ENCODE peak calls at places on chromosomes 4 and X, in six cellular contexts. A, F, E, R, U and D are unnamed samples.

GRCh38 chrX:128616933-128617332 is 564.7 kb upstream of the ACTRT1 start:
- DNase-seq in U (no peak), F (no peak), A (no peak), R (no peak), E (no peak), D (no peak)

GRCh38 chr4:119300072-119300387 is 21.9 kb downstream of the FABP2 start:
- DNase-seq in R (peak), U (peak), F (peak), A (peak), E (no peak), D (no peak)

GRCh38 chr4:10879411-10880110 is 195.0 kb upstream of the CLNK start:
- DNase-seq in R (no peak), E (no peak), U (no peak), A (peak), F (no peak), D (no peak)

GRCh38 chr4:184798504-184798903 is 27.3 kb downstream of the ACSL1 start:
- DNase-seq in U (no peak), E (no peak), R (no peak), A (no peak), F (no peak), D (no peak)

GRCh38 chr4:23877758-23878229 is 12.1 kb downstream of the PPARGC1A start:
- DNase-seq in A (peak), E (no peak), U (no peak), R (no peak), F (no peak), D (no peak)

GRCh38 chr4:165403667-165404066 is 24.9 kb downstream of the CPE start:
- DNase-seq in A (no peak), R (no peak), F (no peak), E (no peak), U (no peak), D (no peak)

GRCh38 chrX:75151828-75152592 is 4.1 kb downstream of the ABCB7 start:
- DNase-seq in E (no peak), U (no peak), R (no peak), F (no peak), A (peak), D (no peak)

GRCh38 chr4:26557164-26557563 is 26.7 kb upstream of the TBC1D19 start:
- DNase-seq in F (no peak), A (peak), U (no peak), E (peak), R (no peak), D (no peak)

GRCh38 chr4:111466821-111467605 is 678.2 kb upstream of the FAM241A start:
- DNase-seq in U (no peak), A (no peak), F (no peak), E (no peak), R (no peak), D (no peak)

GRCh38 chrX:118188977-118189376 is 72.4 kb upstream of the KLHL13 start:
- DNase-seq in F (no peak), U (no peak), A (peak), E (no peak), R (no peak), D (no peak)

GRCh38 chr4:145735777-145736176 is 55.8 kb downstream of the C4orf51 start:
- DNase-seq in A (no peak), R (no peak), E (no peak), F (no peak), U (no peak), D (no peak)

GRCh38 chrX:41116948-41117347 is 31.7 kb downstream of the USP9X start:
- DNase-seq in R (no peak), F (peak), A (no peak), E (no peak), U (no peak), D (no peak)

GRCh38 chrX:70433848-70434351 is 10.7 kb upstream of the DLG3 start:
- DNase-seq in U (peak), E (no peak), A (peak), R (peak), F (no peak), D (peak)

GRCh38 chr4:185640809-185641675 is 105.7 kb upstream of the PDLIM3 start:
- DNase-seq in R (no peak), F (peak), E (peak), A (peak), U (no peak), D (no peak)

GRCh38 chr4:6263541-6264540 is 5.8 kb upstream of the WFS1 start:
- DNase-seq in R (peak), F (no peak), A (peak), E (peak), U (no peak), D (no peak)

GRCh38 chr4:182354867-182355266 is 111.7 kb downstream of the TENM3 start:
- DNase-seq in E (peak), F (no peak), A (no peak), U (no peak), R (no peak), D (no peak)

GRCh38 chr4:133147922-133148689 is 988 bp upstream of the PCDH10 start:
- DNase-seq in E (no peak), U (peak), R (no peak), A (peak), F (no peak), D (no peak)

GRCh38 chrX:15781964-15782711 is 8.1 kb upstream of the ZRSR2 start:
- DNase-seq in A (no peak), E (no peak), R (no peak), U (no peak), F (peak), D (no peak)

GRCh38 chr4:182486895-182487294 is 243.7 kb downstream of the TENM3 start:
- DNase-seq in U (no peak), F (no peak), E (no peak), A (no peak), R (no peak), D (no peak)

GRCh38 chrX:74119016-74119910 is 184.7 kb upstream of the ZCCHC13 start:
- DNase-seq in F (no peak), R (no peak), U (no peak), E (no peak), A (peak), D (no peak)

GRCh38 chr4:152594981-152595916 is 59.4 kb upstream of the FBXW7 start:
- DNase-seq in E (no peak), U (no peak), R (no peak), F (peak), A (no peak), D (no peak)

GRCh38 chrX:69229436-69229835 is 64.2 kb upstream of the PJA1 start:
- DNase-seq in R (no peak), A (peak), U (no peak), E (peak), F (no peak), D (no peak)

GRCh38 chrX:143121471-143121870 is 95.7 kb downstream of the SPANXN4 start:
- DNase-seq in U (no peak), F (no peak), A (no peak), R (no peak), E (no peak), D (no peak)

GRCh38 chr4:183838987-183839712 is 66.0 kb upstream of the STOX2 start:
- DNase-seq in U (no peak), F (no peak), E (no peak), A (peak), R (no peak), D (no peak)

GRCh38 chrX:136839196-136839595 is 41.3 kb downstream of the RBMX start:
- DNase-seq in U (no peak), E (no peak), R (no peak), A (no peak), F (no peak), D (no peak)

GRCh38 chr4:52248836-52249235 is 197.7 kb downstream of the SPATA18 start:
- DNase-seq in A (no peak), U (no peak), F (no peak), E (no peak), R (no peak), D (no peak)

GRCh38 chrX:72306851-72307645 is 1.3 kb upstream of the CITED1 start:
- DNase-seq in A (peak), F (no peak), R (peak), U (peak), E (no peak), D (no peak)

GRCh38 chrX:108268434-108269080 is 169.7 kb downstream of the COL4A6 start:
- DNase-seq in U (no peak), R (no peak), A (peak), F (no peak), E (no peak), D (no peak)

GRCh38 chr4:55312491-55313101 is 33.4 kb upstream of the SRD5A3 start:
- DNase-seq in R (peak), U (peak), F (no peak), A (peak), E (peak), D (no peak)

GRCh38 chrX:101357166-101357795 is 8.7 kb upstream of the TIMM8A start:
- DNase-seq in R (no peak), F (no peak), E (no peak), A (peak), U (no peak), D (no peak)

GRCh38 chrX:131821945-131822622 is 201.0 kb upstream of the STK26 start:
- DNase-seq in R (no peak), A (no peak), E (peak), U (peak), F (peak), D (peak)

GRCh38 chr4:2962614-2963184 is 507 bp downstream of the NOP14 start:
- DNase-seq in A (peak), E (no peak), U (peak), R (peak), F (no peak), D (no peak)

GRCh38 chrX:120736989-120737388 is 107.1 kb upstream of the C1GALT1C1 start:
- DNase-seq in U (no peak), E (no peak), F (no peak), A (no peak), R (no peak), D (no peak)

GRCh38 chr4:1629704-1630093 is 54.4 kb downstream of the FAM53A start:
- DNase-seq in F (no peak), E (no peak), U (no peak), A (no peak), R (no peak), D (no peak)

GRCh38 chr4:84965558-84966381 is 720 bp downstream of the WDFY3 start:
- DNase-seq in U (peak), R (peak), F (no peak), E (no peak), A (peak), D (no peak)
- TF ChIP-seq CTCF in U (no peak), R (no peak), F (no peak), E (no peak), A (no peak), D (no peak)

GRCh38 chr4:140705625-140706275 is 50.4 kb downstream of the TBC1D9 start:
- DNase-seq in F (no peak), A (no peak), E (no peak), U (no peak), R (no peak), D (no peak)

GRCh38 chr4:140704964-140705363 is 51.2 kb downstream of the TBC1D9 start:
- DNase-seq in U (no peak), A (no peak), F (no peak), E (no peak), R (no peak), D (no peak)

GRCh38 chr4:140706276-140706625 is 49.9 kb downstream of the TBC1D9 start:
- DNase-seq in E (no peak), U (no peak), R (no peak), A (peak), F (no peak), D (no peak)

GRCh38 chr4:140703463-140703862 is 52.7 kb downstream of the TBC1D9 start:
- DNase-seq in U (no peak), A (peak), R (no peak), E (no peak), F (no peak), D (no peak)

GRCh38 chr4:140704392-140704955 is 51.7 kb downstream of the TBC1D9 start:
- DNase-seq in A (no peak), E (no peak), F (no peak), U (no peak), R (no peak), D (no peak)
- TF ChIP-seq CTCF in A (no peak), E (no peak), F (no peak), U (no peak), R (no peak), D (no peak)

GRCh38 chr4:70901984-70902576 is at the start of gene MOB1B:
- DNase-seq in A (peak), E (peak), U (peak), R (peak), F (peak), D (peak)

GRCh38 chr4:70901607-70901983 is 574 bp upstream of the MOB1B start:
- DNase-seq in A (no peak), F (no peak), E (no peak), U (no peak), R (no peak), D (no peak)

GRCh38 chr4:70903282-70903603 is 1.1 kb downstream of the MOB1B start:
- DNase-seq in U (no peak), E (no peak), R (no peak), F (no peak), A (peak), D (no peak)

GRCh38 chr4:70902577-70903281 is 560 bp downstream of the MOB1B start:
- DNase-seq in U (peak), F (no peak), R (no peak), E (no peak), A (peak), D (no peak)
- TF ChIP-seq CTCF in U (no peak), F (no peak), R (no peak), E (no peak), A (no peak), D (no peak)

GRCh38 chrX:48606091-48606490 is 8.8 kb downstream of the WDR13 start:
- DNase-seq in R (peak), U (no peak), E (no peak), F (no peak), A (no peak), D (no peak)
- TF ChIP-seq CTCF in R (peak), U (no peak), E (no peak), F (peak), A (no peak), D (no peak)

GRCh38 chr4:75542824-75543223 is 13.0 kb upstream of the ODAPH start:
- DNase-seq in E (peak), F (no peak), U (no peak), A (peak), R (no peak), D (no peak)
- TF ChIP-seq CTCF in E (no peak), F (no peak), U (no peak), A (no peak), R (no peak), D (no peak)

DNA sequence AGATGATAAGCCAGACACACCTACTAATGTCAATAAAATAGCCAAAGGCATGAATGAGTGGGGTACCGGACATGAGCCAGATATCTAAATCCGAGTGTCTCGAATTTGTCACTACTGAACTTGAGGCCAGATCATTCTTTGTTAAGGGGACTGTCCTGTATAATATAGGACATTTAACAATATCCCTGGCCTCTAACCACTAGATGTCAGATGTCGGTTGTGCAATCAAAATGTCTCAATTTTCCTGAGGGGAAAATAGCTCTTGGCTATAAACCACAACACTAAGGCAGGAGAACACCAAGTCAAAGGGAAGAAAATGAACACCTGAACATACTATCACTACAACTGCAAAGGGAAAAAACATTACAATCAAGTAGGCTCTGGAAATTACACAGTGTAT is 154.5 kb downstream of the GPM6A start:
- DNase-seq in R (no peak), U (no peak), A (no peak), E (no peak), F (no peak), D (no peak)
- TF ChIP-seq CTCF in R (no peak), U (no peak), A (no peak), E (no peak), F (no peak), D (no peak)